ENCODE peak calls at places on chromosomes 6 and 20, in seven cellular contexts. X is IMR-90, H is heart left ventricle, Y is Peyer's patch, F is sigmoid colon, D is right lobe of liver, E is ovary. P is an unnamed sample.

GRCh38 chr6:131909408-131910218 is 41.6 kb downstream of the CCN2 start:
- DNase-seq in E (peak; percentile 59), F (peak; percentile 72), H (peak; percentile 49), D (no peak), Y (peak; percentile 92), X (peak; percentile 72), P (peak; percentile 82)

GRCh38 chr6:47109281-47109680 is 67.1 kb upstream of the ADGRF1 start:
- DNase-seq in D (no peak), Y (no peak), F (no peak), E (no peak), H (no peak), X (no peak), P (no peak)

GRCh38 chr20:40506567-40506966 is 182.5 kb downstream of the MAFB start:
- DNase-seq in H (peak; percentile 77), F (peak; percentile 95), E (peak; percentile 43), D (peak; percentile 90), Y (peak; percentile 84), X (peak; percentile 80), P (peak; percentile 71)

GRCh38 chr6:37276916-37277509 is 19.1 kb upstream of the TMEM217 start:
- DNase-seq in D (peak; percentile 83), E (no peak), Y (peak; percentile 64), H (no peak), F (no peak), X (no peak), P (no peak)

GRCh38 chr6:17601389-17601703 is 1.2 kb downstream of the FAM8A1 start:
- DNase-seq in H (no peak), D (no peak), Y (no peak), F (no peak), X (peak; percentile 5), E (no peak), P (no peak)

GRCh38 chr6:166449036-166449435 is 66.3 kb upstream of the MPC1 start:
- DNase-seq in X (no peak), E (no peak), H (no peak), D (no peak), F (no peak), Y (peak; percentile 30), P (no peak)

GRCh38 chr6:117483004-117483644 is 650 bp downstream of the DCBLD1 start:
- DNase-seq in Y (peak; percentile 64), F (peak; percentile 70), E (peak; percentile 48), X (peak; percentile 31), H (peak; percentile 56), D (peak; percentile 86), P (peak; percentile 41)

GRCh38 chr20:50041238-50041915 is 58.6 kb downstream of the SNAI1 start:
- DNase-seq in Y (peak; percentile 58), H (no peak), D (no peak), F (no peak), E (no peak), X (no peak), P (no peak)

GRCh38 chr20:10521068-10521834 is 86.1 kb downstream of the SLX4IP start:
- DNase-seq in E (no peak), H (no peak), X (peak; percentile 89), D (no peak), F (peak; percentile 82), Y (no peak), P (no peak)

GRCh38 chr20:34874094-34874654 is 1.5 kb upstream of the GGT7 start:
- DNase-seq in E (peak; percentile 76), H (peak; percentile 75), X (peak; percentile 87), D (peak; percentile 72), F (peak; percentile 88), Y (peak; percentile 90), P (peak; percentile 75)

GRCh38 chr20:34871320-34871926 is 1.2 kb downstream of the GGT7 start:
- DNase-seq in E (no peak), H (no peak), Y (no peak), X (no peak), D (no peak), F (no peak), P (no peak)

GRCh38 chr20:34873583-34874093 is 982 bp upstream of the GGT7 start:
- DNase-seq in X (no peak), H (no peak), D (no peak), E (no peak), F (no peak), Y (no peak), P (no peak)

GRCh38 chr20:34871966-34872603 is 571 bp downstream of the GGT7 start:
- DNase-seq in D (no peak), H (no peak), X (no peak), E (no peak), F (no peak), Y (no peak), P (no peak)

GRCh38 chr20:34872604-34873224 is at the start of gene GGT7:
- DNase-seq in H (peak; percentile 84), F (peak; percentile 91), X (peak; percentile 69), D (peak; percentile 88), E (peak; percentile 88), Y (peak; percentile 94), P (peak; percentile 79)
- TF ChIP-seq POLR2A in H (no peak), F (peak; percentile 17), X (no peak), D (peak; percentile 28), E (no peak), Y (peak; percentile 53), P (no peak)

GRCh38 chr6:148514091-148514850 is 171.6 kb downstream of the SASH1 start:
- DNase-seq in X (peak; percentile 69), Y (no peak), F (no peak), E (no peak), H (no peak), D (no peak), P (no peak)
- H3K27me3 ChIP-seq in X (no peaks in the 10 kb centered on the region), Y (no peaks in the 10 kb centered on the region), F (no peaks in the 10 kb centered on the region), E (no peaks in the 10 kb centered on the region), H (no peaks in the 10 kb centered on the region), D (no peaks in the 10 kb centered on the region), P (no peaks in the 10 kb centered on the region)

GRCh38 chr6:8075185-8075584 is 11.0 kb upstream of the BLOC1S5 start:
- DNase-seq in E (no peak), F (no peak), Y (no peak), H (no peak), X (no peak), D (no peak), P (no peak)

GRCh38 chr6:8075704-8076103 is 11.5 kb upstream of the BLOC1S5 start:
- DNase-seq in Y (no peak), H (no peak), F (no peak), E (no peak), X (no peak), D (no peak), P (no peak)

GRCh38 chr6:8070718-8071117 is 6.5 kb upstream of the BLOC1S5 start:
- DNase-seq in F (no peak), D (no peak), X (no peak), Y (no peak), E (no peak), H (no peak), P (no peak)

GRCh38 chr6:8073758-8074157 is 9.6 kb upstream of the BLOC1S5 start:
- DNase-seq in E (no peak), X (no peak), H (no peak), D (no peak), F (no peak), Y (no peak), P (no peak)

GRCh38 chr6:8074213-8074612 is 10.0 kb upstream of the BLOC1S5 start:
- DNase-seq in H (no peak), X (peak; percentile 25), E (no peak), F (no peak), D (no peak), Y (no peak), P (no peak)
- H3K4me1 ChIP-seq in H (no peaks in the 10 kb centered on the region), X (no peaks in the 10 kb centered on the region), E (no peaks in the 10 kb centered on the region), F (no peaks in the 10 kb centered on the region), D (peaks cover 15% of the 10 kb centered on the region), Y (no peaks in the 10 kb centered on the region), P (no peaks in the 10 kb centered on the region)

DNA sequence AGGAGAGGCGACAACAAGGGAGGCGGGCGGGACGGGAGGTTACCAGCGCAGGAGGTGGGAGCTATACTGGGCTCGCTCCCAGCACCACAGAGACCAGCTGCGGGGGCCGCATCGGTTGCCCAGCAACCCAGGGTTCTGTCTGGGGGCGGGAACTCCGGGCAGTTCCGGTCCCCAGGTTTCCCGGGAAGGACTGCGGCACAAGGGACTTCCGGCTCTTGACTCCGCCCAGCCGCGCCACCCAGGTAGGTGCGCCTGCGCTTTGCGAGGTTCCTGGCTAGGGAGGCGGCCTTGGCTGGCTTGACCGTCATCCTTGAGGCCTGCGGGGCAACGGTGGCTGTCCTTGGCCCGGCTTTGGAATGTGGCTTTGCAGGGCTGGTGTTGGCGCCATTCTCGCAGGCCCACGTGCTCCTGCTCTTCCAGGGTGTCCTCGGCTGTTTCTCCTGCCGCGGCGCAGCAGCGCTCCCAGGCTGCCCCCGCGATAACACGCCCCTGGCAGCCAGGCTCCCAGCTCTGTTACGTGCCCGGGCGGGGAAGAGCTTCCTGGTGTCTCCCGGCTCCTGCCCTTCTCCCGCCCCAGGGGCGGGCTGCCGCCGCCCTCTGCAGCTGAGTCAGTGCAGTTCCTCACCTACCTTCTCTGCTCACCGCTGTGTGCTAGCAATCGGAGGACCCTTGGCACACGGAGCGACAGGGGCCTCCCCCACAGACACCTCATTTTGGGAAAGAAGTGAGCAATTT is at the start of gene RSPH3:
- DNase-seq in E (peak; percentile 95), D (peak; percentile 97), X (peak; percentile 90), Y (peak; percentile 97), H (peak; percentile 91), F (peak; percentile 96), P (peak; percentile 92)
- TF ChIP-seq POLR2A in E (peak; percentile 38), D (peak; percentile 88), X (no peak), Y (peak; percentile 90), H (no peak), F (no peak), P (peak; percentile 72)

DNA sequence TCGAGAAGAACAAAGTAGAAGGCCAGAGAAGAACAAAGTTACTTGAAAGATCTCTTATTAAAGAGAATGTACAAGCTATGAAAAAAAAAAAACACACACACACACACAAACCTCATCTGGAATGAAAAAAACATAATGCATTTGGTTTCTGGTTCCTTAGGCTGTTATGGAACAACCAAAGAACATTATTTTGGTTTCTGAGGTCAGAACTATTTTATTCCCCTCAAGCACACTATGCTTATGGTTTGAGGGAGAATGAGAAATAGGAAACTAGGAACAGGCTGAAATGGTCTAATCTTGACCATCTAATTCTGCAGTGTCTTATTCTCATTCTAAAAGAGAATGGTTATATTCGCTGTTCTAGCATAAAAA is 8.8 kb downstream of the PRDM1 start:
- DNase-seq in X (no peak), E (no peak), H (no peak), D (no peak), F (no peak), Y (no peak), P (no peak)
- H3K27me3 ChIP-seq in X (no peaks in the 10 kb centered on the region), E (no peaks in the 10 kb centered on the region), H (no peaks in the 10 kb centered on the region), D (no peaks in the 10 kb centered on the region), F (no peaks in the 10 kb centered on the region), Y (no peaks in the 10 kb centered on the region), P (no peaks in the 10 kb centered on the region)

DNA sequence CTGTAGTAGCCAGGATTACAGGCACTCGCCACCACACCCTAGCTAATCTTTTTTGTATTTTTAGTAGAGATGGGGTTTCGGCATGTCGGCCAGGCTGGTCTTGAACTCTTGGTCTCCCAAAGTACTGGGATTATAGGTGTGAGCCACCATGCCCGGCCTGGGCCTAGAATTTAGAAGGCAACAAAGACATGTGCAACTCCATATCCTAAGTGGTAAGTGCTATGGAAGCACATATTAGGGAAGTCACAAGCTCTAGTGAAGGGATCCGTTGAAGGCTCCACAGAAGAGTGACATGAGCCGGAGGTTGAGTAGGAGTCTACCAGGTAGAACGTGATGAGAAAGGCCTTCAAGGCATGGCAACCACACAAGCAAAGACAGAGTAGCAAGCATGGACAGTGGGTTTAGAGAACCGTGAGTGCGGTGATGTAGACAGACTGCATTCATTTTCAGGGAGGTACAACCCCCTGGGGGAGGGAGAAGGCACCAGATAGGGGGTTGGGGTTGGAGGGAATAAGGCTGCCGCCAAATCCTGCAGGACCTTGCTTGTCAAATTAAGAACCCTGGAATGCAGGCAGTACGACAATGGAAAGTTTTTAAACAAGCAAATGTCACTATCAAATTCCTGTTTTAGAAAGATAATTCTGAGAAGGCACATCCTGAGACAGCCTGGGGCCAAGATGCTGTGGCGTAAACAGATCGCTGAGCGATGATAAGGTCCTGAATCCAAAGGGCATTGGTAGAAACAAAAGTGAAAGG is 50.2 kb downstream of the ARHGAP18 start:
- DNase-seq in H (peak; percentile 34), D (no peak), E (no peak), F (no peak), Y (peak; percentile 70), X (peak; percentile 39), P (no peak)
- H3K4me1 ChIP-seq in H (peaks cover 5% of the 10 kb centered on the region), D (no peaks in the 10 kb centered on the region), E (peaks cover 5% of the 10 kb centered on the region), F (no peaks in the 10 kb centered on the region), Y (no peaks in the 10 kb centered on the region), X (no peaks in the 10 kb centered on the region), P (no peaks in the 10 kb centered on the region)